ENCODE peak calls at places on chromosomes 4 and X, in four cellular contexts. One of them, this sample, is unnamed.

GRCh38 chrX:99703467-99703866 is 706.6 kb downstream of the PCDH19 start:
- DNase-seq in ovary: no peak
- DNase-seq in dorsolateral prefrontal cortex: no peak
- DNase-seq in PC-9: no peak
- DNase-seq in this sample: no peak

GRCh38 chr4:868421-868820 is 42.5 kb upstream of the CPLX1 start:
- DNase-seq in dorsolateral prefrontal cortex: no peak
- DNase-seq in ovary: no peak
- DNase-seq in PC-9: no peak
- DNase-seq in this sample: no peak

GRCh38 chr4:139738846-139739613 is 73.4 kb downstream of the MGST2 start:
- DNase-seq in dorsolateral prefrontal cortex: no peak
- DNase-seq in PC-9: no peak
- DNase-seq in ovary: no peak
- DNase-seq in this sample: no peak

GRCh38 chr4:147583876-147584275 is 33.3 kb upstream of the TMEM184C start:
- DNase-seq in PC-9: no peak
- DNase-seq in dorsolateral prefrontal cortex: no peak
- DNase-seq in ovary: no peak
- DNase-seq in this sample: no peak

GRCh38 chr4:8645753-8646124 is 53.2 kb downstream of the CPZ start:
- DNase-seq in PC-9: no peak
- DNase-seq in ovary: peak
- DNase-seq in dorsolateral prefrontal cortex: no peak
- DNase-seq in this sample: no peak

GRCh38 chr4:179344861-179345260 is 1902.6 kb upstream of the AGA start:
- DNase-seq in dorsolateral prefrontal cortex: no peak
- DNase-seq in ovary: no peak
- DNase-seq in PC-9: no peak
- DNase-seq in this sample: no peak

GRCh38 chr4:105894570-105895323 is 524 bp upstream of the NPNT start:
- DNase-seq in dorsolateral prefrontal cortex: no peak
- DNase-seq in PC-9: peak
- DNase-seq in ovary: no peak
- DNase-seq in this sample: peak

GRCh38 chrX:76919761-76920160 is 492.3 kb downstream of the MAGEE1 start:
- DNase-seq in PC-9: no peak
- DNase-seq in dorsolateral prefrontal cortex: no peak
- DNase-seq in ovary: no peak
- DNase-seq in this sample: no peak

GRCh38 chrX:72666451-72666850 is 47.7 kb downstream of the PHKA1 start:
- DNase-seq in ovary: no peak
- DNase-seq in PC-9: no peak
- DNase-seq in dorsolateral prefrontal cortex: no peak
- DNase-seq in this sample: no peak

GRCh38 chr4:149264093-149264733 is 551.4 kb downstream of the IQCM start:
- DNase-seq in dorsolateral prefrontal cortex: no peak
- DNase-seq in PC-9: peak
- DNase-seq in ovary: no peak
- DNase-seq in this sample: peak

GRCh38 chrX:1535241-1536041 is 1.5 kb downstream of the P2RY8 start:
- DNase-seq in ovary: peak
- DNase-seq in PC-9: no peak
- DNase-seq in dorsolateral prefrontal cortex: no peak
- DNase-seq in this sample: no peak

GRCh38 chrX:13248867-13249521 is 70.9 kb downstream of the ATXN3L start:
- DNase-seq in PC-9: no peak
- DNase-seq in dorsolateral prefrontal cortex: no peak
- DNase-seq in ovary: no peak
- DNase-seq in this sample: no peak
- H3K27ac ChIP-seq in PC-9: no peak
- H3K27ac ChIP-seq in dorsolateral prefrontal cortex: no peak
- H3K27ac ChIP-seq in ovary: no peak
- H3K27ac ChIP-seq in this sample: no peak

GRCh38 chrX:107677501-107677901 is 49.2 kb downstream of the PRPS1 start:
- DNase-seq in ovary: no peak
- DNase-seq in PC-9: no peak
- DNase-seq in dorsolateral prefrontal cortex: no peak
- DNase-seq in this sample: no peak
- TF ChIP-seq CTCF in ovary: no peak
- TF ChIP-seq CTCF in PC-9: no peak
- TF ChIP-seq CTCF in dorsolateral prefrontal cortex: no peak
- TF ChIP-seq CTCF in this sample: no peak

GRCh38 chrX:42497356-42497755 is 280.6 kb downstream of the PPP1R2C start:
- DNase-seq in dorsolateral prefrontal cortex: no peak
- DNase-seq in ovary: no peak
- DNase-seq in PC-9: no peak
- DNase-seq in this sample: no peak
- H3K27ac ChIP-seq in dorsolateral prefrontal cortex: no peak
- H3K27ac ChIP-seq in ovary: no peak
- H3K27ac ChIP-seq in PC-9: no peak
- H3K27ac ChIP-seq in this sample: no peak

DNA sequence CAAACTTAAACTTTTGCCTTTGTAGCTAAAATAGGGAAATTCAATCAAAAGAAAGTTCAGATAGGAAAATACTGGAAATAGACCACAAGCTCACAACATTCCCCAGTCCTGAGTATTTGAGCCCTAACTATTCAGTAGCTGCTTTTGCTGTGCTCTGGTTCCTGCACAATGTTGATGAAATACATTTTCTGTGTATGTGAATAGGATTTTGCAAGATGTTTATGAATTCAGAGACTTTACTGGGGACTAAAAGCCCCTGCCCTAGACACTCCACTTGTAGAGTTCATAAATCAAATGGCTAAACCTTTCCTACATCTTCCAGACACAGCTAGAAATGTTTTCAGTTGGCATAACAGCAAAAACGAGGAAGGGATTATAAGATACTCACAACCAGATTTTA is 105.9 kb downstream of the FBXO8 start:
- DNase-seq in dorsolateral prefrontal cortex: no peak
- DNase-seq in PC-9: no peak
- DNase-seq in ovary: no peak
- DNase-seq in this sample: no peak
- TF ChIP-seq CTCF in dorsolateral prefrontal cortex: no peak
- TF ChIP-seq CTCF in PC-9: no peak
- TF ChIP-seq CTCF in ovary: no peak
- TF ChIP-seq CTCF in this sample: no peak

GRCh38 chr4:174449152-174449551 is 73.1 kb downstream of the HPGD start:
- DNase-seq in PC-9: no peak
- DNase-seq in dorsolateral prefrontal cortex: no peak
- DNase-seq in ovary: no peak
- DNase-seq in this sample: no peak
- H3K27ac ChIP-seq in PC-9: no peak
- H3K27ac ChIP-seq in dorsolateral prefrontal cortex: no peak
- H3K27ac ChIP-seq in ovary: no peak
- H3K27ac ChIP-seq in this sample: no peak

DNA sequence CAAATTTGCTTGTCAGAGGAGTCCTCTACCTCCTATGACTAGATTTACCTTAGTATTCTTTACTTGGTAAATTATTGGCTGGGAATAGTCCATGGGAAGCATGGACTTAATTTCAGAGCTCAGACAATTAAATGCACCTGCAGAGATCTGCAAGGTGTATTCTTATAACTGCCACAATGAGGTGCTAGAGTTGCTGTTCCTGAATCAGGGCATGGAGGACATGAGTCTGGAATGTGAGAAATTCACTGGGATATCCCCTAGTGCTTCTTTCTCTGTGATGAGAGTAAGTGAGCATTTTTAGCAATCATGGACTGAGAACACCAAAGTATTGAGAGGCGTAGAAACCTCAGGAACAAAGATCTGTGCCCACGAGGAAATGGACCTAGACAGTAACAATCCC is 32.9 kb upstream of the GRID2 start:
- DNase-seq in ovary: no peak
- DNase-seq in PC-9: no peak
- DNase-seq in dorsolateral prefrontal cortex: no peak
- DNase-seq in this sample: no peak
- TF ChIP-seq CTCF in ovary: no peak
- TF ChIP-seq CTCF in PC-9: no peak
- TF ChIP-seq CTCF in dorsolateral prefrontal cortex: no peak
- TF ChIP-seq CTCF in this sample: no peak

GRCh38 chrX:10619311-10620015 is 922 bp downstream of the MID1 start:
- DNase-seq in ovary: no peak
- DNase-seq in PC-9: no peak
- DNase-seq in dorsolateral prefrontal cortex: no peak
- DNase-seq in this sample: no peak

GRCh38 chrX:10615931-10616780 is 4.2 kb downstream of the MID1 start:
- DNase-seq in ovary: peak
- DNase-seq in dorsolateral prefrontal cortex: no peak
- DNase-seq in PC-9: no peak
- DNase-seq in this sample: peak

GRCh38 chrX:10618911-10619310 is 1.5 kb downstream of the MID1 start:
- DNase-seq in PC-9: no peak
- DNase-seq in dorsolateral prefrontal cortex: no peak
- DNase-seq in ovary: no peak
- DNase-seq in this sample: no peak

GRCh38 chrX:10617186-10617963 is 3.0 kb downstream of the MID1 start:
- DNase-seq in PC-9: no peak
- DNase-seq in ovary: no peak
- DNase-seq in dorsolateral prefrontal cortex: no peak
- DNase-seq in this sample: no peak

GRCh38 chrX:10617964-10618342 is 2.4 kb downstream of the MID1 start:
- DNase-seq in ovary: no peak
- DNase-seq in dorsolateral prefrontal cortex: no peak
- DNase-seq in PC-9: peak
- DNase-seq in this sample: no peak
- H3K27ac ChIP-seq in ovary: no peak
- H3K27ac ChIP-seq in dorsolateral prefrontal cortex: no peak
- H3K27ac ChIP-seq in PC-9: peak
- H3K27ac ChIP-seq in this sample: no peak

GRCh38 chr4:3106339-3107186 is 32.1 kb downstream of the HTT start:
- DNase-seq in ovary: peak
- DNase-seq in dorsolateral prefrontal cortex: peak
- DNase-seq in PC-9: peak
- DNase-seq in this sample: peak
- TF ChIP-seq CTCF in ovary: peak
- TF ChIP-seq CTCF in dorsolateral prefrontal cortex: peak
- TF ChIP-seq CTCF in PC-9: peak
- TF ChIP-seq CTCF in this sample: peak

GRCh38 chrX:48714573-48714972 is 18.0 kb downstream of the SUV39H1 start:
- DNase-seq in dorsolateral prefrontal cortex: no peak
- DNase-seq in ovary: no peak
- DNase-seq in PC-9: no peak
- DNase-seq in this sample: no peak
- H3K27ac ChIP-seq in dorsolateral prefrontal cortex: no peak
- H3K27ac ChIP-seq in ovary: no peak
- H3K27ac ChIP-seq in PC-9: no peak
- H3K27ac ChIP-seq in this sample: no peak

DNA sequence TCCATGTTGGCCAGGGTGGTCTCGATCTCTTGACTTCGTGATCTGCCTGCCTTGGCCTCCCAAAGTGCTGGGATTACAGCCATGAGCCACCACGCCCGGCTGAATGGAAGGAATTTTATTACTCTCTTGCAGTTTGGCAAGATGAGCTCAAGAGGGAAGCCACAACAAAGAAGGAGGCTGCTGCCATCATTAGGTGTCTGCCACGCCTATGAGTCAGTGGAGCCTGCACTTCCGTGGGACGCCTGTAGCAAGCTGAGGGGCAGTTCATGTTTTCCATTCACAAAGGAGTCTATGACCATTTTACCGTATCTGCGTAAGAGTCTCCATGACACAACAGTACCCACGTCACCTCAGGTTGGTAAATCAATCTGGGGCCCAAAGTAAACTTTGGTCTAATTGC is 51.2 kb upstream of the CHRNA9 start:
- DNase-seq in ovary: no peak
- DNase-seq in dorsolateral prefrontal cortex: no peak
- DNase-seq in PC-9: peak
- DNase-seq in this sample: no peak
- TF ChIP-seq CTCF in ovary: no peak
- TF ChIP-seq CTCF in dorsolateral prefrontal cortex: no peak
- TF ChIP-seq CTCF in PC-9: no peak
- TF ChIP-seq CTCF in this sample: no peak

This sample was measured in body of pancreas.